ENCODE peak calls at places on chromosomes 3 and 15, in eight cellular contexts. H, Q, U, F, T, Y, K and V are unnamed samples.

GRCh38 chr3:39097716-39098472 is 9.5 kb downstream of the GORASP1 start:
- DNase-seq in H (no peak), Q (no peak), U (no peak), F (no peak), T (no peak), Y (peak; percentile 20), K (no peak), V (no peak)

GRCh38 chr15:47386459-47386858 is 330.8 kb upstream of the SEMA6D start:
- DNase-seq in H (no peak), Q (no peak), U (no peak), F (no peak), T (no peak), Y (no peak), K (no peak), V (no peak)

GRCh38 chr3:8095724-8096123 is 405.9 kb upstream of the LMCD1 start:
- DNase-seq in H (no peak), Q (no peak), U (no peak), F (no peak), T (peak; percentile 46), Y (peak; percentile 0), K (peak; percentile 30), V (no peak)

GRCh38 chr15:82768414-82769081 is 37.3 kb downstream of the FSD2 start:
- DNase-seq in H (no peak), Q (no peak), U (no peak), F (peak; percentile 41), T (no peak), Y (peak; percentile 39), K (peak; percentile 19), V (no peak)

GRCh38 chr3:41267975-41268640 is 68.8 kb downstream of the CTNNB1 start:
- DNase-seq in H (no peak), Q (no peak), U (no peak), F (no peak), T (peak; percentile 68), Y (peak; percentile 98), K (peak; percentile 94), V (no peak)

GRCh38 chr15:32733276-32733675 is 15.5 kb downstream of the GREM1 start:
- DNase-seq in H (no peak), Q (no peak), U (no peak), F (no peak), T (no peak), Y (peak; percentile 25), K (no peak), V (no peak)

GRCh38 chr3:123093696-123094095 is 26.9 kb downstream of the PDIA5 start:
- DNase-seq in H (no peak), Q (no peak), U (no peak), F (no peak), T (no peak), Y (no peak), K (no peak), V (no peak)

GRCh38 chr3:66419053-66419440 is 81.8 kb downstream of the LRIG1 start:
- DNase-seq in H (no peak), Q (no peak), U (no peak), F (no peak), T (no peak), Y (no peak), K (no peak), V (no peak)

GRCh38 chr3:140406655-140407054 is 271.2 kb upstream of the TRIM42 start:
- DNase-seq in H (no peak), Q (no peak), U (no peak), F (no peak), T (no peak), Y (no peak), K (no peak), V (no peak)

GRCh38 chr3:30437172-30437571 is 169.2 kb upstream of the TGFBR2 start:
- DNase-seq in H (peak; percentile 61), Q (peak; percentile 22), U (peak; percentile 52), F (peak; percentile 36), T (no peak), Y (peak; percentile 78), K (no peak), V (peak; percentile 12)

GRCh38 chr3:155018621-155019330 is 61.3 kb upstream of the MME start:
- DNase-seq in H (no peak), Q (no peak), U (no peak), F (no peak), T (no peak), Y (no peak), K (no peak), V (no peak)

GRCh38 chr3:127691974-127692373 is 19.2 kb downstream of the ABTB1 start:
- DNase-seq in H (no peak), Q (peak; percentile 6), U (no peak), F (peak; percentile 6), T (no peak), Y (no peak), K (no peak), V (no peak)

GRCh38 chr15:35697549-35698299 is 151.8 kb upstream of the DPH6 start:
- DNase-seq in H (peak; percentile 23), Q (peak; percentile 64), U (peak; percentile 60), F (no peak), T (peak; percentile 73), Y (peak; percentile 35), K (peak; percentile 17), V (no peak)

GRCh38 chr3:127100459-127101410 is 92.2 kb upstream of the PRR23E start:
- DNase-seq in H (no peak), Q (no peak), U (no peak), F (no peak), T (no peak), Y (no peak), K (no peak), V (no peak)

GRCh38 chr3:42707620-42708355 is 5.2 kb upstream of the HHATL start:
- DNase-seq in H (no peak), Q (no peak), U (no peak), F (no peak), T (no peak), Y (no peak), K (no peak), V (no peak)

GRCh38 chr15:58643996-58644395 is 105.5 kb downstream of the ADAM10 start:
- DNase-seq in H (no peak), Q (no peak), U (no peak), F (no peak), T (no peak), Y (no peak), K (no peak), V (no peak)

GRCh38 chr15:33215941-33216872 is 21.7 kb upstream of the FMN1 start:
- DNase-seq in H (no peak), Q (no peak), U (no peak), F (no peak), T (no peak), Y (peak; percentile 55), K (peak; percentile 53), V (no peak)

GRCh38 chr3:73349657-73350056 is 275.1 kb downstream of the PDZRN3 start:
- DNase-seq in H (no peak), Q (peak; percentile 45), U (no peak), F (no peak), T (no peak), Y (no peak), K (no peak), V (no peak)

GRCh38 chr3:159273070-159273469 is 471.2 kb downstream of the MFSD1 start:
- DNase-seq in H (no peak), Q (no peak), U (no peak), F (no peak), T (no peak), Y (no peak), K (no peak), V (no peak)

GRCh38 chr15:79339588-79340314 is 28.8 kb downstream of the TMED3 start:
- DNase-seq in H (no peak), Q (no peak), U (no peak), F (no peak), T (no peak), Y (peak; percentile 65), K (peak; percentile 57), V (no peak)

GRCh38 chr3:148319161-148319915 is 378.4 kb upstream of the AGTR1 start:
- DNase-seq in H (no peak), Q (no peak), U (no peak), F (no peak), T (no peak), Y (peak; percentile 88), K (no peak), V (no peak)

GRCh38 chr15:92603278-92603677 is 52.3 kb downstream of the FAM174B start:
- DNase-seq in H (no peak), Q (no peak), U (no peak), F (no peak), T (no peak), Y (no peak), K (no peak), V (no peak)

GRCh38 chr15:92600902-92601301 is 54.7 kb downstream of the FAM174B start:
- DNase-seq in H (no peak), Q (no peak), U (no peak), F (no peak), T (no peak), Y (no peak), K (no peak), V (no peak)

GRCh38 chr15:92603743-92604470 is 51.7 kb downstream of the FAM174B start:
- DNase-seq in H (no peak), Q (no peak), U (peak; percentile 53), F (no peak), T (no peak), Y (peak; percentile 28), K (no peak), V (no peak)

GRCh38 chr15:92599394-92599970 is 56.1 kb downstream of the FAM174B start:
- DNase-seq in H (no peak), Q (no peak), U (no peak), F (no peak), T (no peak), Y (peak; percentile 48), K (no peak), V (no peak)

GRCh38 chr15:92601940-92602593 is 53.5 kb downstream of the FAM174B start:
- DNase-seq in H (no peak), Q (no peak), U (no peak), F (no peak), T (no peak), Y (no peak), K (no peak), V (no peak)
- H3K4me3 ChIP-seq in H (no peak overlapping the region), Q (no peak overlapping the region), U (no peak overlapping the region), F (no peak overlapping the region), T (no peak overlapping the region), Y (no peak overlapping the region), K (no peak overlapping the region), V (no peak overlapping the region)

DNA sequence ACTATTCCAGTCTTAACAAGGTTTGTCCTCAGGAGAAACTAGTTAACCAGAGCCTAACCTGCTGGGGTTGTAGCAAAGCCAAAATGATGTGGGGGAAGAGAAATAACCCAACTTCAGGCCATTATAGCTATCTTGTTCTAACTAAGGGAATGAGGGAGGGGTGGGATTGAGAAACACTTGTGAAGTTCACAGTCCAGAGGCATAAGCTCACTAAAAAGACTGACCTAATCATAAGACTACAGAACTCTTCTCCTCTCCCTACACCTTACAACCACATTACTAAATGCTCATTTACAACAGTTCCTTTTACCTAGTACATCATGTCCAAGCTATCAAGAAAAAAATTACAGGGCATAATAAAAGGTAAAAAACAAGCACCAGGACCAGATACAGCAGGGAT is 52.8 kb downstream of the UBE3A start:
- DNase-seq in H (no peak), Q (no peak), U (no peak), F (no peak), T (no peak), Y (no peak), K (no peak), V (no peak)
- H3K9me3 ChIP-seq in H (no peaks in the 10 kb centered on the region), Q (no peaks in the 10 kb centered on the region), U (no peaks in the 10 kb centered on the region), F (no peaks in the 10 kb centered on the region), T (no peaks in the 10 kb centered on the region), Y (no peaks in the 10 kb centered on the region), K (no peaks in the 10 kb centered on the region), V (peaks cover 4% of the 10 kb centered on the region)

GRCh38 chr3:63979093-63979492 is 44.2 kb downstream of the PSMD6 start:
- DNase-seq in H (no peak), Q (no peak), U (no peak), F (no peak), T (no peak), Y (no peak), K (no peak), V (no peak)
- H3K4me3 ChIP-seq in H (no peak overlapping the region), Q (no peak overlapping the region), U (no peak overlapping the region), F (no peak overlapping the region), T (no peak overlapping the region), Y (no peak overlapping the region), K (no peak overlapping the region), V (no peak overlapping the region)

GRCh38 chr3:21462151-21462550 is 288.9 kb downstream of the ZNF385D start:
- DNase-seq in H (no peak), Q (no peak), U (no peak), F (no peak), T (no peak), Y (peak; percentile 61), K (no peak), V (no peak)
- H3K9me3 ChIP-seq in H (no peaks in the 10 kb centered on the region), Q (no peaks in the 10 kb centered on the region), U (no peaks in the 10 kb centered on the region), F (no peaks in the 10 kb centered on the region), T (no peaks in the 10 kb centered on the region), Y (no peaks in the 10 kb centered on the region), K (no peaks in the 10 kb centered on the region), V (no peaks in the 10 kb centered on the region)